ENCODE peak calls at places on chromosome 1, in nine cellular contexts. L is neuronal stem cell; V is CD8-positive, alpha-beta memory T cell; X is tibial artery; N is CD4-positive, alpha-beta T cell; K is lower lobe of right lung; Y is colonic mucosa; G is H9; S is GM12878. I is an unnamed sample.

GRCh38 chr1:960371-961131 is at the start of gene KLHL17:
- DNase-seq in L (no peak), V (peak), X (peak), N (peak), K (peak), Y (peak), G (peak), S (no peak), I (peak)

GRCh38 chr1:81437649-81438048 is 363.1 kb upstream of the ADGRL2 start:
- DNase-seq in L (no peak), V (no peak), X (no peak), N (no peak), K (no peak), Y (no peak), G (no peak), S (peak), I (no peak)

GRCh38 chr1:214224605-214225354 is 56.2 kb upstream of the SMYD2 start:
- DNase-seq in L (no peak), V (no peak), X (no peak), N (no peak), K (no peak), Y (no peak), G (peak), S (no peak), I (no peak)

GRCh38 chr1:36884801-36885200 is 149.5 kb downstream of the GRIK3 start:
- DNase-seq in L (no peak), V (no peak), X (no peak), N (no peak), K (no peak), Y (peak), G (peak), S (no peak), I (no peak)

GRCh38 chr1:119721933-119722332 is 10.2 kb downstream of the PHGDH start:
- DNase-seq in L (no peak), V (no peak), X (no peak), N (no peak), K (no peak), Y (no peak), G (no peak), S (no peak), I (no peak)

GRCh38 chr1:27539901-27540861 is 50.2 kb upstream of the WASF2 start:
- DNase-seq in L (no peak), V (no peak), X (no peak), N (no peak), K (no peak), Y (peak), G (no peak), S (no peak), I (no peak)

GRCh38 chr1:206768472-206769330 is 1.9 kb upstream of the IL19 start:
- DNase-seq in L (no peak), V (no peak), X (no peak), N (no peak), K (no peak), Y (no peak), G (no peak), S (no peak), I (no peak)

GRCh38 chr1:235023197-235024044 is 105.2 kb downstream of the TOMM20 start:
- DNase-seq in L (no peak), V (no peak), X (peak), N (no peak), K (no peak), Y (no peak), G (no peak), S (peak), I (no peak)

GRCh38 chr1:199303035-199303434 is 664.2 kb downstream of the PTPRC start:
- DNase-seq in L (no peak), V (no peak), X (no peak), N (no peak), K (no peak), Y (no peak), G (no peak), S (no peak), I (no peak)

GRCh38 chr1:173409613-173410012 is 67.5 kb upstream of the PRDX6 start:
- DNase-seq in L (no peak), V (no peak), X (no peak), N (no peak), K (peak), Y (no peak), G (no peak), S (no peak), I (no peak)

GRCh38 chr1:117683571-117684285 is 77.9 kb downstream of the TENT5C start:
- DNase-seq in L (no peak), V (no peak), X (no peak), N (no peak), K (no peak), Y (no peak), G (no peak), S (no peak), I (no peak)

GRCh38 chr1:232306269-232306911 is 323.5 kb downstream of the SIPA1L2 start:
- DNase-seq in L (no peak), V (no peak), X (no peak), N (no peak), K (peak), Y (peak), G (peak), S (no peak), I (no peak)

GRCh38 chr1:118815909-118816308 is 172.2 kb downstream of the TBX15 start:
- DNase-seq in L (no peak), V (no peak), X (no peak), N (no peak), K (no peak), Y (no peak), G (no peak), S (no peak), I (no peak)

GRCh38 chr1:91568261-91568660 is 67.6 kb downstream of the CDC7 start:
- DNase-seq in L (no peak), V (no peak), X (no peak), N (no peak), K (no peak), Y (no peak), G (no peak), S (no peak), I (no peak)

GRCh38 chr1:180953291-180953747 is 40.6 kb downstream of the KIAA1614 start:
- DNase-seq in L (no peak), V (no peak), X (peak), N (no peak), K (no peak), Y (peak), G (no peak), S (no peak), I (no peak)

GRCh38 chr1:45001011-45001481 is 10.1 kb downstream of the HECTD3 start:
- DNase-seq in L (no peak), V (no peak), X (no peak), N (no peak), K (peak), Y (no peak), G (no peak), S (no peak), I (no peak)

DNA sequence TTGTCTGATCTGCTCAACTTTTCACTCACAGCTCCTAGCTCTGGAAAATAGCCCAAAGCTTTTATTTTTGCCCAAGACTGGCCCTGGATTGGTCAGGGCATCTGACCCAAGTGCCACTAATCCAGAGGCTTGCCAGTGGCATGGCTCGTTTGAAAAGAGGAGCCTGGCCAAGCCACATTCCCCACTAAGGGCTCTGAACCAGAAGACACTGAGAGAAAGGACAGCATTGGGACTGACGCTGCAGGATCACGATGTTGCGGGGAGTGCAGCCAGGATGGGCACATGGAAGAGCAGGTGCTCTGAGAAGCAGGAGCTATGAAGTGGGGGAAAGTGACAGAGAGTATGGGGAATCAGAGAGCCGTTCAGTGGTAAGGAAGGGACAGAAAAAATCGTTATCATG is 44.9 kb upstream of the TSPAN2 start:
- DNase-seq in L (no peak), V (no peak), X (peak), N (no peak), K (no peak), Y (no peak), G (no peak), S (no peak), I (no peak)
- H3K27ac ChIP-seq in L (no peak), V (no peak), X (peak), N (no peak), K (no peak), Y (no peak), G (no peak), S (no peak), I (no peak)

DNA sequence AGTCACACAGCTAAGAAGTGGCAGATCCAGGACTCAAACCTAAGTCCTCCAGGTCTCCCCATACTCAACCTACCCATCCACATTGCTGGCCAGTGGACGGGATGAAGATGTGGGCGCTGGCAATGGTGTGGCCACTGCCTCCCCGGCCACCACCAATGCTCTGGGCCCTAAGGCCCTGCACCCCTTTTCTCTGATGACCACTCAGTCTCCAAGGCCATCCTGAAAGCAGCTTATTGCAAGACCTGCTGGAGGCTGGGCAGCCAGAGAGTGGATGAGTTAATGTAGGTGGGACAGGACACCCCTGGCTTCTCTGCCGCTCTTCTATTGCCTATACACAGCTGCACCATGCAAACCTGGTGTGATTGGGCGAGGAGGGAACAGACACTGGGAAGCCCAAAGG is 178.7 kb downstream of the HIVEP3 start:
- DNase-seq in L (no peak), V (no peak), X (no peak), N (no peak), K (no peak), Y (no peak), G (no peak), S (no peak), I (no peak)
- H3K27ac ChIP-seq in L (no peak), V (no peak), X (no peak), N (no peak), K (peak), Y (peak), G (no peak), S (peak), I (no peak)

GRCh38 chr1:211379446-211379845 is 52.8 kb downstream of the TRAF5 start:
- DNase-seq in L (no peak), V (no peak), X (no peak), N (no peak), K (no peak), Y (no peak), G (no peak), S (no peak), I (no peak)

GRCh38 chr1:211382714-211383480 is 56.3 kb downstream of the TRAF5 start:
- DNase-seq in L (peak), V (peak), X (peak), N (peak), K (peak), Y (peak), G (peak), S (peak), I (peak)

GRCh38 chr1:211378844-211379243 is 52.2 kb downstream of the TRAF5 start:
- DNase-seq in L (no peak), V (no peak), X (no peak), N (no peak), K (no peak), Y (no peak), G (no peak), S (no peak), I (no peak)

GRCh38 chr1:211382182-211382713 is 55.6 kb downstream of the TRAF5 start:
- DNase-seq in L (no peak), V (no peak), X (no peak), N (no peak), K (no peak), Y (no peak), G (no peak), S (no peak), I (no peak)

GRCh38 chr1:211381481-211382181 is 55.0 kb downstream of the TRAF5 start:
- DNase-seq in L (no peak), V (no peak), X (no peak), N (no peak), K (no peak), Y (no peak), G (no peak), S (no peak), I (no peak)
- H3K27ac ChIP-seq in L (no peak), V (peak), X (no peak), N (no peak), K (no peak), Y (peak), G (no peak), S (peak), I (no peak)

DNA sequence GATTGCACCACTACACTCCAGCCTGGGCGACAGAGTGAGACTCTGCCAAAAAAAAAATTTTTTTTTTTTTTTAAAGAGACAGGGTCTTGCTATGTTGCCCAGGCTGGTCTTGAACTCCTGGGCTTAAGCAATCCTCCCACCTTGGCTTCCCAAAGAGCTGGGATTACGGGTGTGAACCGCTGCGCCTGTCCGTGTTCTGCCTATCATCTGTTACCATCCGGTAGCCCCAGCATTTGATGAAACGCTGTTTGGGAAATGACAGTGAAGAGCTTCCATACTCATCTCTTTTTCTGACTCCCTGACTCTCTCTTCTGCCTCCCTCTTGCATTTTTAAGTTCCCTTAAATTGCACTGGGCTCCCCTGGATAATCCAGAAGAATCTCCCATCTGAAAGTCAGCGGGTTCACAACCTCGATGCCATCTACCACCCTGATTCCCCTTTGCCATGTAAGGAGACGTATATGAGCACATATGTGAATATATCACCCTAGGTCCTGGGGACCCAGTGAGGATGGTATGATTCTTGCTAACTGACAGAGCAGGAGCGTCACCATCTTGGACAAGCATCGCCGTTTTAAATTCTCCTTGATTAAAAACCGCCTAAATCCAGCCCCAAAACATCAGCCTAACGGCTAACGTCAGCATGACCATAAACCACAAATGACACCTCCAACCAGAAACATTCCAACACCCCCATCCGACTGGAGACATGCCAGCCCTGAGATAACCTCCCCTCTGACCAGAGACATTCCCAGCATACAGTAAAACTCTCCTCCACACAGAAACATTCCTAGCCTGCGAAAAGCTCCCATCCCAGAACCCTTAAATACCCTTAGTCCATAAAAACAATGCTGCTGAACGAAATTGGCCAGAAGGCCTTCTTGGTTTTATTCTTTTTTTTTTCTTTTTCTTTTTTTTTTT is 12.4 kb downstream of the TNFRSF8 start:
- DNase-seq in L (no peak), V (no peak), X (no peak), N (no peak), K (no peak), Y (no peak), G (no peak), S (no peak), I (no peak)
- H3K27ac ChIP-seq in L (no peak), V (peak), X (no peak), N (no peak), K (no peak), Y (no peak), G (peak), S (no peak), I (no peak)

GRCh38 chr1:109529895-109530456 is 9.7 kb upstream of the GPR61 start:
- DNase-seq in L (no peak), V (no peak), X (no peak), N (no peak), K (no peak), Y (no peak), G (no peak), S (no peak), I (no peak)

GRCh38 chr1:109531205-109531779 is 8.4 kb upstream of the GPR61 start:
- DNase-seq in L (no peak), V (no peak), X (no peak), N (no peak), K (no peak), Y (no peak), G (no peak), S (no peak), I (no peak)

GRCh38 chr1:109530457-109531204 is 9.0 kb upstream of the GPR61 start:
- DNase-seq in L (no peak), V (no peak), X (no peak), N (no peak), K (no peak), Y (no peak), G (no peak), S (no peak), I (peak)

GRCh38 chr1:109532365-109533136 is 7.1 kb upstream of the GPR61 start:
- DNase-seq in L (peak), V (peak), X (peak), N (peak), K (peak), Y (peak), G (peak), S (no peak), I (peak)

DNA sequence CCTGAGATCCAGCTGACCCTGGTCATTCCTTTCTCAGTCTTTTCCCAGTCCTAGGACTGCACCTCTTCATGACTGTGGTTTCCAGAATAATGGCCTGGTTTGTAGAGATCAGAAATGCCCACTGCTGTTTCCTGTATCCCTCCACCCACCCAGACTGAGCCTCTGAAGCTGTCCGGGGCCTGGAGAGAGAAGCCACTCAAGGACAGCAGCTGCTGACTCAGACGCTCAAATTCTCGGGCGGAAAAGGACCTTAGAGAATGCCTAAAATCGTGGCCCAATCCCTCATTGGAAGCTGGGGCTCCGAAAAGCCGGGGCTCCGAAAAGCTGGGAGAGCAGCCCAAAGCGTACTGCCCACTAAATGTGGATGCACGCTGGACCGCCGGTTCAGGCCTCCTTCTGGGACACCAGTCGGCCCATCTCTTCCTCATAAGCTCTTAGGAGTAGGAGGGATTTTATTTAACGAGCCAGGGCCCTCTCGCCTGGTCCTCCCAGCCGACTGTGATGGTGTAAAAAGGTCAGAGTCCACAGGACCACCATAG is 7.8 kb upstream of the GPR61 start:
- DNase-seq in L (no peak), V (no peak), X (no peak), N (no peak), K (no peak), Y (no peak), G (no peak), S (no peak), I (no peak)
- H3K27ac ChIP-seq in L (no peak), V (no peak), X (peak), N (no peak), K (no peak), Y (no peak), G (no peak), S (no peak), I (no peak)

DNA sequence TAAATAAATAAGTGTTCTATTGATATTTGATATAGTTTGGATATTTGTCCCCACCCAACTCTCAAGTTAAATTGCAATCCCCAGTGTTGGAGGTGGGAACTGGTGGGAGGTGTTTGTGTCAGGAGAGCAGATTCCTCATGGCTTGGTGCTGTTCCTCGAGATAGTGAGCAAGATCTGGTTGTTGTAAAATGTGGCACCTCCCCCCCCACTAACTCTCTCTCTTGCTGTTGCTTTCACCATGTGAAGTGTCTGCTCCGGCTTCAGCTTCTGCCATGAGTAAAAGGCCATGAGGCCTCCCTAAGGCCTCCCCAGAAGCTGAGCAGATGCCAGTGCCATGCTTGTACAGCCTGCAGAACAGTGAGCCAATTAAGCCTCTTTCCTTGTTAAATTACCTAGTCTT is 20.8 kb downstream of the FRRS1 start:
- DNase-seq in L (no peak), V (no peak), X (no peak), N (no peak), K (no peak), Y (no peak), G (no peak), S (no peak), I (no peak)
- H3K27ac ChIP-seq in L (no peak), V (no peak), X (no peak), N (no peak), K (no peak), Y (no peak), G (no peak), S (no peak), I (no peak)

I was measured in caudate nucleus.